ENCODE peak calls at places on chromosomes 6 and 20, in ten cellular contexts. One of them, this sample, is unnamed.

GRCh38 chr6:31568537-31568961 is 3.5 kb upstream of the LTA start:
- DNase-seq in heart right ventricle: no peak
- DNase-seq in stomach: no peak
- DNase-seq in tibial nerve: no peak
- DNase-seq in endothelial cell of umbilical vein: no peak
- DNase-seq in PC-9: no peak
- DNase-seq in CD8-positive, alpha-beta memory T cell: peak; percentile 82
- DNase-seq in suprapubic skin: no peak
- DNase-seq in hepatocyte: no peak
- DNase-seq in ovary: no peak
- DNase-seq in this sample: no peak

GRCh38 chr6:25278914-25279747 is at the start of gene CARMIL1:
- DNase-seq in suprapubic skin: peak; percentile 91
- DNase-seq in endothelial cell of umbilical vein: peak; percentile 70
- DNase-seq in heart right ventricle: peak; percentile 78
- DNase-seq in PC-9: peak; percentile 94
- DNase-seq in hepatocyte: peak; percentile 92
- DNase-seq in CD8-positive, alpha-beta memory T cell: peak; percentile 77
- DNase-seq in stomach: peak; percentile 92
- DNase-seq in tibial nerve: peak; percentile 64
- DNase-seq in ovary: peak; percentile 84
- DNase-seq in this sample: peak; percentile 75

GRCh38 chr6:134553941-134554340 is 236.0 kb upstream of the SGK1 start:
- DNase-seq in ovary: no peak
- DNase-seq in tibial nerve: no peak
- DNase-seq in CD8-positive, alpha-beta memory T cell: no peak
- DNase-seq in hepatocyte: no peak
- DNase-seq in heart right ventricle: no peak
- DNase-seq in PC-9: no peak
- DNase-seq in endothelial cell of umbilical vein: no peak
- DNase-seq in stomach: no peak
- DNase-seq in suprapubic skin: no peak
- DNase-seq in this sample: peak; percentile 85

GRCh38 chr6:14055541-14055940 is 62.0 kb upstream of the CD83 start:
- DNase-seq in PC-9: no peak
- DNase-seq in endothelial cell of umbilical vein: no peak
- DNase-seq in hepatocyte: no peak
- DNase-seq in CD8-positive, alpha-beta memory T cell: no peak
- DNase-seq in tibial nerve: no peak
- DNase-seq in ovary: no peak
- DNase-seq in stomach: no peak
- DNase-seq in suprapubic skin: no peak
- DNase-seq in heart right ventricle: no peak
- DNase-seq in this sample: no peak

GRCh38 chr6:145895802-145896201 is 68.4 kb downstream of the SHPRH start:
- DNase-seq in suprapubic skin: no peak
- DNase-seq in ovary: no peak
- DNase-seq in CD8-positive, alpha-beta memory T cell: no peak
- DNase-seq in stomach: no peak
- DNase-seq in heart right ventricle: no peak
- DNase-seq in hepatocyte: no peak
- DNase-seq in PC-9: no peak
- DNase-seq in endothelial cell of umbilical vein: peak; percentile 35
- DNase-seq in tibial nerve: no peak
- DNase-seq in this sample: no peak

GRCh38 chr20:12241065-12241464 is 323.4 kb downstream of the BTBD3 start:
- DNase-seq in hepatocyte: no peak
- DNase-seq in heart right ventricle: no peak
- DNase-seq in CD8-positive, alpha-beta memory T cell: no peak
- DNase-seq in endothelial cell of umbilical vein: no peak
- DNase-seq in tibial nerve: no peak
- DNase-seq in ovary: no peak
- DNase-seq in suprapubic skin: no peak
- DNase-seq in PC-9: no peak
- DNase-seq in stomach: no peak
- DNase-seq in this sample: no peak

GRCh38 chr6:130602151-130602770 is 224.9 kb upstream of the SMLR1 start:
- DNase-seq in tibial nerve: no peak
- DNase-seq in heart right ventricle: no peak
- DNase-seq in hepatocyte: peak; percentile 50
- DNase-seq in stomach: no peak
- DNase-seq in PC-9: peak; percentile 6
- DNase-seq in CD8-positive, alpha-beta memory T cell: no peak
- DNase-seq in ovary: no peak
- DNase-seq in endothelial cell of umbilical vein: peak; percentile 98
- DNase-seq in suprapubic skin: no peak
- DNase-seq in this sample: peak; percentile 78

GRCh38 chr6:135411339-135411738 is 86.2 kb downstream of the AHI1 start:
- DNase-seq in ovary: no peak
- DNase-seq in heart right ventricle: no peak
- DNase-seq in tibial nerve: no peak
- DNase-seq in stomach: no peak
- DNase-seq in hepatocyte: no peak
- DNase-seq in CD8-positive, alpha-beta memory T cell: no peak
- DNase-seq in suprapubic skin: no peak
- DNase-seq in PC-9: no peak
- DNase-seq in endothelial cell of umbilical vein: no peak
- DNase-seq in this sample: no peak

GRCh38 chr6:47207261-47207660 is 102.4 kb downstream of the TNFRSF21 start:
- DNase-seq in endothelial cell of umbilical vein: no peak
- DNase-seq in stomach: no peak
- DNase-seq in hepatocyte: no peak
- DNase-seq in CD8-positive, alpha-beta memory T cell: no peak
- DNase-seq in tibial nerve: no peak
- DNase-seq in heart right ventricle: no peak
- DNase-seq in suprapubic skin: no peak
- DNase-seq in ovary: no peak
- DNase-seq in PC-9: no peak
- DNase-seq in this sample: no peak

GRCh38 chr6:7129360-7129759 is 21.6 kb downstream of the RREB1 start:
- DNase-seq in CD8-positive, alpha-beta memory T cell: no peak
- DNase-seq in endothelial cell of umbilical vein: no peak
- DNase-seq in heart right ventricle: no peak
- DNase-seq in hepatocyte: no peak
- DNase-seq in PC-9: no peak
- DNase-seq in tibial nerve: no peak
- DNase-seq in suprapubic skin: no peak
- DNase-seq in ovary: no peak
- DNase-seq in stomach: no peak
- DNase-seq in this sample: no peak

GRCh38 chr20:48463916-48464315 is 363.9 kb downstream of the PREX1 start:
- DNase-seq in heart right ventricle: no peak
- DNase-seq in tibial nerve: no peak
- DNase-seq in PC-9: no peak
- DNase-seq in CD8-positive, alpha-beta memory T cell: no peak
- DNase-seq in endothelial cell of umbilical vein: no peak
- DNase-seq in suprapubic skin: no peak
- DNase-seq in stomach: no peak
- DNase-seq in ovary: no peak
- DNase-seq in hepatocyte: peak; percentile 56
- DNase-seq in this sample: peak; percentile 75

GRCh38 chr20:18156045-18156444 is 18.4 kb downstream of the KAT14 start:
- DNase-seq in PC-9: no peak
- DNase-seq in stomach: no peak
- DNase-seq in hepatocyte: no peak
- DNase-seq in endothelial cell of umbilical vein: no peak
- DNase-seq in ovary: no peak
- DNase-seq in tibial nerve: no peak
- DNase-seq in CD8-positive, alpha-beta memory T cell: no peak
- DNase-seq in suprapubic skin: no peak
- DNase-seq in heart right ventricle: no peak
- DNase-seq in this sample: no peak

GRCh38 chr6:4816904-4817303 is 40.7 kb downstream of the CDYL start:
- DNase-seq in PC-9: no peak
- DNase-seq in CD8-positive, alpha-beta memory T cell: no peak
- DNase-seq in stomach: no peak
- DNase-seq in endothelial cell of umbilical vein: no peak
- DNase-seq in tibial nerve: no peak
- DNase-seq in hepatocyte: no peak
- DNase-seq in suprapubic skin: no peak
- DNase-seq in ovary: no peak
- DNase-seq in heart right ventricle: no peak
- DNase-seq in this sample: no peak

GRCh38 chr20:41268402-41268801 is 49.1 kb downstream of the ZHX3 start:
- DNase-seq in hepatocyte: no peak
- DNase-seq in tibial nerve: no peak
- DNase-seq in stomach: no peak
- DNase-seq in PC-9: no peak
- DNase-seq in CD8-positive, alpha-beta memory T cell: no peak
- DNase-seq in heart right ventricle: no peak
- DNase-seq in endothelial cell of umbilical vein: no peak
- DNase-seq in suprapubic skin: no peak
- DNase-seq in ovary: no peak
- DNase-seq in this sample: no peak

GRCh38 chr6:147055821-147056392 is 148.3 kb upstream of the STXBP5 start:
- DNase-seq in stomach: no peak
- DNase-seq in PC-9: no peak
- DNase-seq in heart right ventricle: no peak
- DNase-seq in endothelial cell of umbilical vein: no peak
- DNase-seq in hepatocyte: no peak
- DNase-seq in ovary: no peak
- DNase-seq in tibial nerve: no peak
- DNase-seq in suprapubic skin: no peak
- DNase-seq in CD8-positive, alpha-beta memory T cell: no peak
- DNase-seq in this sample: no peak

GRCh38 chr6:107129370-107129925 is 14.1 kb upstream of the BEND3 start:
- DNase-seq in stomach: no peak
- DNase-seq in endothelial cell of umbilical vein: no peak
- DNase-seq in hepatocyte: peak; percentile 27
- DNase-seq in CD8-positive, alpha-beta memory T cell: no peak
- DNase-seq in ovary: no peak
- DNase-seq in suprapubic skin: no peak
- DNase-seq in heart right ventricle: no peak
- DNase-seq in PC-9: no peak
- DNase-seq in tibial nerve: no peak
- DNase-seq in this sample: peak; percentile 54

GRCh38 chr6:21748343-21749063 is 155.0 kb downstream of the SOX4 start:
- DNase-seq in endothelial cell of umbilical vein: no peak
- DNase-seq in hepatocyte: no peak
- DNase-seq in stomach: no peak
- DNase-seq in tibial nerve: no peak
- DNase-seq in ovary: no peak
- DNase-seq in heart right ventricle: no peak
- DNase-seq in suprapubic skin: no peak
- DNase-seq in CD8-positive, alpha-beta memory T cell: no peak
- DNase-seq in PC-9: no peak
- DNase-seq in this sample: peak; percentile 49
- H3K36me3 ChIP-seq in endothelial cell of umbilical vein: no peaks in the 10 kb centered on the region
- H3K36me3 ChIP-seq in hepatocyte: no peaks in the 10 kb centered on the region
- H3K36me3 ChIP-seq in stomach: no peaks in the 10 kb centered on the region
- H3K36me3 ChIP-seq in tibial nerve: no peaks in the 10 kb centered on the region
- H3K36me3 ChIP-seq in ovary: no peaks in the 10 kb centered on the region
- H3K36me3 ChIP-seq in heart right ventricle: no peaks in the 10 kb centered on the region
- H3K36me3 ChIP-seq in suprapubic skin: no peaks in the 10 kb centered on the region
- H3K36me3 ChIP-seq in CD8-positive, alpha-beta memory T cell: no peaks in the 10 kb centered on the region
- H3K36me3 ChIP-seq in PC-9: no peaks in the 10 kb centered on the region
- H3K36me3 ChIP-seq in this sample: no peaks in the 10 kb centered on the region

GRCh38 chr20:31691646-31692275 is 30.9 kb downstream of the BCL2L1 start:
- DNase-seq in suprapubic skin: no peak
- DNase-seq in ovary: no peak
- DNase-seq in stomach: no peak
- DNase-seq in endothelial cell of umbilical vein: no peak
- DNase-seq in CD8-positive, alpha-beta memory T cell: no peak
- DNase-seq in hepatocyte: no peak
- DNase-seq in PC-9: no peak
- DNase-seq in tibial nerve: no peak
- DNase-seq in heart right ventricle: no peak
- DNase-seq in this sample: no peak
- H3K36me3 ChIP-seq in suprapubic skin: peaks cover 10% of the 10 kb centered on the region
- H3K36me3 ChIP-seq in ovary: no peaks in the 10 kb centered on the region
- H3K36me3 ChIP-seq in stomach: peaks cover 53% of the 10 kb centered on the region
- H3K36me3 ChIP-seq in endothelial cell of umbilical vein: no peaks in the 10 kb centered on the region
- H3K36me3 ChIP-seq in CD8-positive, alpha-beta memory T cell: peaks cover 17% of the 10 kb centered on the region
- H3K36me3 ChIP-seq in hepatocyte: no peaks in the 10 kb centered on the region
- H3K36me3 ChIP-seq in PC-9: peaks cover 53% of the 10 kb centered on the region
- H3K36me3 ChIP-seq in tibial nerve: no peaks in the 10 kb centered on the region
- H3K36me3 ChIP-seq in heart right ventricle: no peaks in the 10 kb centered on the region
- H3K36me3 ChIP-seq in this sample: no peaks in the 10 kb centered on the region

GRCh38 chr6:154824076-154824475 is 90.9 kb downstream of the SCAF8 start:
- DNase-seq in suprapubic skin: no peak
- DNase-seq in PC-9: no peak
- DNase-seq in tibial nerve: no peak
- DNase-seq in hepatocyte: no peak
- DNase-seq in heart right ventricle: no peak
- DNase-seq in CD8-positive, alpha-beta memory T cell: no peak
- DNase-seq in stomach: no peak
- DNase-seq in ovary: no peak
- DNase-seq in endothelial cell of umbilical vein: peak; percentile 26
- DNase-seq in this sample: peak; percentile 26

GRCh38 chr6:154835307-154835706 is 102.1 kb downstream of the SCAF8 start:
- DNase-seq in tibial nerve: no peak
- DNase-seq in suprapubic skin: no peak
- DNase-seq in ovary: no peak
- DNase-seq in hepatocyte: no peak
- DNase-seq in CD8-positive, alpha-beta memory T cell: no peak
- DNase-seq in PC-9: no peak
- DNase-seq in endothelial cell of umbilical vein: no peak
- DNase-seq in heart right ventricle: no peak
- DNase-seq in stomach: no peak
- DNase-seq in this sample: no peak

GRCh38 chr6:154830771-154831170 is 97.6 kb downstream of the SCAF8 start:
- DNase-seq in stomach: no peak
- DNase-seq in CD8-positive, alpha-beta memory T cell: no peak
- DNase-seq in endothelial cell of umbilical vein: no peak
- DNase-seq in tibial nerve: no peak
- DNase-seq in heart right ventricle: no peak
- DNase-seq in suprapubic skin: no peak
- DNase-seq in PC-9: no peak
- DNase-seq in ovary: no peak
- DNase-seq in hepatocyte: no peak
- DNase-seq in this sample: no peak

DNA sequence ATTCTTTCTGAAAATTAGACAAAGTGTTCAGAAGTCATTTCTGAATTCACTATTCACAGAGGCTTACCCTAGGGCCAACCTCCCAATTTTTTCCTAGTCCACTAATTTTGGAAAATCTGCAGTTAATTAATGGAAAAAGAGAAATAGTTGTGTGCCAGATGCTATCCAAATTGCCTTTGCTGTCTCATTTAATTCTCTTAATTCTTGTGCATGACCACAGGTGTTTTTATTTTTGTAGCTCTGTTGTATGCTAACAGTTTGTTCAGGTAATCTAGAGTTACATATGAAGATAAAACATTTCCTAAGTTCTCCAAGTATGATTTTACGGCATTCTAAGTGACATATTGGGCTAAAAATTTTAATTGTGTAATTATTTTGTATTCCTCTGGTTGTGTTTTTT is 96.8 kb downstream of the SCAF8 start:
- DNase-seq in PC-9: no peak
- DNase-seq in ovary: no peak
- DNase-seq in suprapubic skin: no peak
- DNase-seq in CD8-positive, alpha-beta memory T cell: no peak
- DNase-seq in stomach: no peak
- DNase-seq in heart right ventricle: no peak
- DNase-seq in tibial nerve: no peak
- DNase-seq in hepatocyte: no peak
- DNase-seq in endothelial cell of umbilical vein: no peak
- DNase-seq in this sample: no peak
- H3K36me3 ChIP-seq in PC-9: peaks cover 24% of the 10 kb centered on the region
- H3K36me3 ChIP-seq in ovary: no peaks in the 10 kb centered on the region
- H3K36me3 ChIP-seq in suprapubic skin: peaks cover 65% of the 10 kb centered on the region
- H3K36me3 ChIP-seq in CD8-positive, alpha-beta memory T cell: peaks cover 6% of the 10 kb centered on the region
- H3K36me3 ChIP-seq in stomach: peaks cover 88% of the 10 kb centered on the region
- H3K36me3 ChIP-seq in heart right ventricle: no peaks in the 10 kb centered on the region
- H3K36me3 ChIP-seq in tibial nerve: peaks cover 12% of the 10 kb centered on the region
- H3K36me3 ChIP-seq in hepatocyte: peaks cover 2% of the 10 kb centered on the region
- H3K36me3 ChIP-seq in endothelial cell of umbilical vein: peaks cover 4% of the 10 kb centered on the region
- H3K36me3 ChIP-seq in this sample: no peaks in the 10 kb centered on the region

GRCh38 chr20:31705191-31705590 is 17.5 kb downstream of the BCL2L1 start:
- DNase-seq in heart right ventricle: no peak
- DNase-seq in CD8-positive, alpha-beta memory T cell: no peak
- DNase-seq in ovary: no peak
- DNase-seq in PC-9: no peak
- DNase-seq in endothelial cell of umbilical vein: no peak
- DNase-seq in hepatocyte: no peak
- DNase-seq in suprapubic skin: no peak
- DNase-seq in stomach: no peak
- DNase-seq in tibial nerve: no peak
- DNase-seq in this sample: no peak
- H3K36me3 ChIP-seq in heart right ventricle: no peaks in the 10 kb centered on the region
- H3K36me3 ChIP-seq in CD8-positive, alpha-beta memory T cell: peaks cover 26% of the 10 kb centered on the region
- H3K36me3 ChIP-seq in ovary: no peaks in the 10 kb centered on the region
- H3K36me3 ChIP-seq in PC-9: peaks cover 48% of the 10 kb centered on the region
- H3K36me3 ChIP-seq in endothelial cell of umbilical vein: peaks cover 15% of the 10 kb centered on the region
- H3K36me3 ChIP-seq in hepatocyte: peaks cover 5% of the 10 kb centered on the region
- H3K36me3 ChIP-seq in suprapubic skin: peaks cover 22% of the 10 kb centered on the region
- H3K36me3 ChIP-seq in stomach: peaks cover 32% of the 10 kb centered on the region
- H3K36me3 ChIP-seq in tibial nerve: no peaks in the 10 kb centered on the region
- H3K36me3 ChIP-seq in this sample: peaks cover 13% of the 10 kb centered on the region

This sample was measured in fibroblast of lung.